ENCODE peak calls at places on chromosomes 6 and 20, in eight cellular contexts. H is non-pigmented ciliary epithelial cell, G is ELR, U is chondrocyte, V is SHP77, Z is kidney, M is A172, O is dermis blood vessel endothelial cell. W is an unnamed sample.

GRCh38 chr20:2946988-2947961 is 74.0 kb downstream of the PTPRA start:
- DNase-seq in H (peak), G (no peak), U (no peak), V (no peak), Z (no peak), M (peak), O (no peak), W (no peak)

GRCh38 chr20:49276895-49277785 is 717 bp downstream of the ZNFX1 start:
- DNase-seq in H (no peak), G (peak), U (peak), V (no peak), Z (peak), M (no peak), O (peak), W (no peak)

GRCh38 chr6:109793793-109794192 is 102.7 kb downstream of the FIG4 start:
- DNase-seq in H (peak), G (peak), U (no peak), V (peak), Z (no peak), M (peak), O (peak), W (peak)

GRCh38 chr6:131062245-131063027 is 609 bp downstream of the EPB41L2 start:
- DNase-seq in H (no peak), G (peak), U (no peak), V (no peak), Z (peak), M (no peak), O (peak), W (no peak)

GRCh38 chr6:90204327-90204726 is 92.3 kb downstream of the BACH2 start:
- DNase-seq in H (no peak), G (peak), U (no peak), V (no peak), Z (no peak), M (peak), O (no peak), W (peak)

GRCh38 chr20:10922941-10923340 is 249.1 kb upstream of the JAG1 start:
- DNase-seq in H (peak), G (peak), U (no peak), V (no peak), Z (no peak), M (peak), O (peak), W (peak)

GRCh38 chr6:21587925-21588811 is 5.4 kb upstream of the SOX4 start:
- DNase-seq in H (no peak), G (peak), U (no peak), V (peak), Z (peak), M (peak), O (peak), W (peak)

GRCh38 chr6:170421921-170422320 is 115.4 kb downstream of the FAM120B start:
- DNase-seq in H (no peak), G (no peak), U (no peak), V (no peak), Z (no peak), M (no peak), O (no peak), W (no peak)

GRCh38 chr20:25285856-25286798 is 38.2 kb downstream of the PYGB start:
- DNase-seq in H (no peak), G (no peak), U (peak), V (no peak), Z (peak), M (no peak), O (no peak), W (no peak)

GRCh38 chr6:154993026-154993425 is 2.1 kb upstream of the TIAM2 start:
- DNase-seq in H (no peak), G (peak), U (no peak), V (no peak), Z (no peak), M (peak), O (no peak), W (no peak)

GRCh38 chr6:3230275-3231212 is 3.1 kb upstream of the TUBB2B start:
- DNase-seq in H (no peak), G (peak), U (no peak), V (peak), Z (no peak), M (no peak), O (peak), W (no peak)

GRCh38 chr6:17015551-17016381 is 86.1 kb upstream of the STMND1 start:
- DNase-seq in H (no peak), G (no peak), U (no peak), V (no peak), Z (peak), M (no peak), O (peak), W (no peak)

GRCh38 chr6:68559716-68560115 is 75.4 kb upstream of the ADGRB3 start:
- DNase-seq in H (no peak), G (peak), U (no peak), V (peak), Z (no peak), M (no peak), O (no peak), W (no peak)

GRCh38 chr20:53707341-53708102 is 113.9 kb upstream of the ZNF217 start:
- DNase-seq in H (no peak), G (peak), U (no peak), V (no peak), Z (no peak), M (peak), O (no peak), W (no peak)

GRCh38 chr6:6546318-6547110 is 42.0 kb upstream of the LY86 start:
- DNase-seq in H (no peak), G (no peak), U (no peak), V (no peak), Z (peak), M (no peak), O (peak), W (peak)

GRCh38 chr6:111646942-111647341 is 41.3 kb upstream of the TRAF3IP2 start:
- DNase-seq in H (no peak), G (no peak), U (no peak), V (no peak), Z (no peak), M (no peak), O (no peak), W (peak)

GRCh38 chr6:45697605-45698004 is 318.1 kb downstream of the CLIC5 start:
- DNase-seq in H (peak), G (peak), U (no peak), V (no peak), Z (no peak), M (peak), O (no peak), W (peak)

GRCh38 chr20:37096415-37097039 is 730 bp upstream of the RBL1 start:
- DNase-seq in H (no peak), G (no peak), U (no peak), V (peak), Z (no peak), M (no peak), O (no peak), W (no peak)